ENCODE peak calls at places on chromosomes 5 and 9, in four cellular contexts. Z is colonic mucosa, G is cardiac fibroblast, R is tibial nerve. J is an unnamed sample.

GRCh38 chr9:101791938-101792337 is 53.5 kb upstream of the GRIN3A start:
- DNase-seq in Z (peak), G (no peak), R (peak), J (no peak)

GRCh38 chr9:74032421-74032820 is 464.7 kb upstream of the RORB start:
- DNase-seq in Z (no peak), G (no peak), R (no peak), J (no peak)

GRCh38 chr9:124513374-124513994 is 6.3 kb upstream of the NR5A1 start:
- DNase-seq in Z (no peak), G (no peak), R (no peak), J (no peak)

GRCh38 chr9:21682376-21682775 is 120.1 kb upstream of the MTAP start:
- DNase-seq in Z (no peak), G (no peak), R (no peak), J (no peak)

GRCh38 chr9:135443811-135444470 is 35.6 kb upstream of the PPP1R26 start:
- DNase-seq in Z (no peak), G (no peak), R (no peak), J (no peak)

GRCh38 chr9:111481885-111482636 is 2.1 kb downstream of the ECPAS start:
- DNase-seq in Z (peak), G (peak), R (no peak), J (peak)

GRCh38 chr5:76617675-76618074 is 5.5 kb downstream of the F2RL2 start:
- DNase-seq in Z (no peak), G (peak), R (no peak), J (no peak)

GRCh38 chr5:177520906-177521513 is 4.2 kb upstream of the DDX41 start:
- DNase-seq in Z (no peak), G (no peak), R (no peak), J (no peak)

GRCh38 chr9:33787839-33788238 is 7.5 kb upstream of the PRSS3 start:
- DNase-seq in Z (no peak), G (peak), R (no peak), J (no peak)
- TF ChIP-seq CTCF in Z (no peak), G (no peak), R (no peak), J (no peak)

GRCh38 chr9:130174025-130174424 is 1.8 kb downstream of the NCS1 start:
- DNase-seq in Z (no peak), G (no peak), R (no peak), J (no peak)
- H3K4me3 ChIP-seq in Z (no peak), G (no peak), R (no peak), J (peak)

GRCh38 chr9:2600307-2600706 is 21.3 kb upstream of the VLDLR start:
- DNase-seq in Z (no peak), G (no peak), R (no peak), J (no peak)
- TF ChIP-seq CTCF in Z (no peak), G (no peak), R (no peak), J (no peak)

GRCh38 chr9:34575775-34576592 is 13.5 kb downstream of the CNTFR start:
- DNase-seq in Z (peak), G (no peak), R (no peak), J (peak)

GRCh38 chr9:34578241-34579096 is 11.1 kb downstream of the CNTFR start:
- DNase-seq in Z (no peak), G (peak), R (no peak), J (no peak)

GRCh38 chr9:34577635-34578240 is 11.8 kb downstream of the CNTFR start:
- DNase-seq in Z (no peak), G (no peak), R (no peak), J (no peak)

GRCh38 chr9:34576593-34576935 is 13.0 kb downstream of the CNTFR start:
- DNase-seq in Z (no peak), G (no peak), R (no peak), J (no peak)

DNA sequence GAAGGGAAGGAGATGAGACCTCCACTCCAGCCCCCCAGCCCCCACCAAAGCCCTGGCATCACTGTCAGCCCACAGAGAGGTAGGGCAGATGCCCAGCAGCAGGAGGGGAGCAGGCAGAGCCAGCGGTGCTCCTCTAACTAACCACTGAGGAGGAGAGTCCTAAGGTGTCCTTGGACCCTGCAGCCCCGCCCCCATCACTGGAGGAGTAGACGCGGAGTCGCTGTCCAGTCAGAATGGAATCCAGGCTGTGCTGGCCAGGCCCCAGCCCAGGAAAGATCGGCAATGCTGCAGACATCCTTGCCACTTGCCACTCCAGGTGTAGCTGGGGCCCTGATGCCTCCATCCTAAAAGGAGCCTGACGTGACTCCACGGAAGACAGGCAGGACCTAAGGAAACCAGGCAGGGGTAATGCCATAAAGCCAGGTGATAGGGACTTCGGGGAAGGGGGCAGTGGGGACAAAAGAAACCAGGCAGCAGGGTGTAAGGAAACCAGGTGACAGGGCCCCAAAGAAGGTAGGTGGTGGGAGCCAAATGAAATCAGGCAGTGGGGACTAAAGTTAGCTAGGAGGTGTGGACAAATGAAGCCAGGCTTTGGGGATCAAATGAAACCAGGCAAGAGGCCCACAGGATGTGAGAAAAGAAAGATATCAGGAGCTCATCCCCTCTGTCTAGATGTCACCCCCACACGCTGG is 12.4 kb downstream of the CNTFR start:
- DNase-seq in Z (no peak), G (no peak), R (no peak), J (no peak)
- H3K4me3 ChIP-seq in Z (no peak), G (no peak), R (no peak), J (no peak)

GRCh38 chr9:132235125-132235524 is 73.3 kb downstream of the NTNG2 start:
- DNase-seq in Z (no peak), G (no peak), R (no peak), J (no peak)

GRCh38 chr9:132235894-132236661 is 74.2 kb downstream of the NTNG2 start:
- DNase-seq in Z (peak), G (peak), R (peak), J (peak)

GRCh38 chr9:132238026-132238972 is 76.4 kb downstream of the NTNG2 start:
- DNase-seq in Z (no peak), G (no peak), R (no peak), J (no peak)

GRCh38 chr9:132237481-132237880 is 75.6 kb downstream of the NTNG2 start:
- DNase-seq in Z (no peak), G (no peak), R (no peak), J (no peak)

GRCh38 chr9:132236662-132237311 is 74.9 kb downstream of the NTNG2 start:
- DNase-seq in Z (no peak), G (no peak), R (no peak), J (no peak)
- TF ChIP-seq CTCF in Z (no peak), G (no peak), R (peak), J (no peak)

GRCh38 chr5:176133877-176134276 is 104.3 kb upstream of the SIMC1 start:
- DNase-seq in Z (no peak), G (no peak), R (no peak), J (no peak)

GRCh38 chr5:176132471-176133288 is 105.5 kb upstream of the SIMC1 start:
- DNase-seq in Z (no peak), G (no peak), R (no peak), J (no peak)

GRCh38 chr5:176134529-176135223 is 103.5 kb upstream of the SIMC1 start:
- DNase-seq in Z (no peak), G (no peak), R (no peak), J (no peak)

GRCh38 chr5:176133289-176133870 is 104.8 kb upstream of the SIMC1 start:
- DNase-seq in Z (no peak), G (no peak), R (no peak), J (no peak)

DNA sequence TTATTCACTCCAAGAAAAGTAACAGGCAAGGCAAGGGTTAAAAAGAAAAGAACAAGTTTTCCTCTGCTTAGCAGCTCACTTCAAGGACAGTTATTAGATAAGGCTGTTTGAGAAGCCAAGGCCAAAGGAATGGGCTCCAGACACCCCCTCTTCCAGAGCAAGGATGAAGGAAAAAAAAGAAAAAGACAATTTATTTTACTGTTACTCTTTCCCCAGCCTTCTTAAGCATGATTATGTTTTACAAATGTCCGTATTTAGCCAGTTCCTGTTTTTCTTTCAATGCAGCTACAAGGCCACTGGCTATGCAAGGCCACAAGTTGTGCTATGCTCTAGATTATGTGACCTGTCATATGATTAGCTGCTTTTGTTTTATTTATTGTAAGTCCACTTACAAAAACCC is 106.5 kb upstream of the SIMC1 start:
- DNase-seq in Z (no peak), G (no peak), R (no peak), J (no peak)
- H3K4me3 ChIP-seq in Z (no peak), G (no peak), R (no peak), J (no peak)

GRCh38 chr5:154595662-154596061 is 117.6 kb upstream of the HAND1 start:
- DNase-seq in Z (no peak), G (no peak), R (no peak), J (no peak)
- TF ChIP-seq CTCF in Z (no peak), G (no peak), R (no peak), J (no peak)

DNA sequence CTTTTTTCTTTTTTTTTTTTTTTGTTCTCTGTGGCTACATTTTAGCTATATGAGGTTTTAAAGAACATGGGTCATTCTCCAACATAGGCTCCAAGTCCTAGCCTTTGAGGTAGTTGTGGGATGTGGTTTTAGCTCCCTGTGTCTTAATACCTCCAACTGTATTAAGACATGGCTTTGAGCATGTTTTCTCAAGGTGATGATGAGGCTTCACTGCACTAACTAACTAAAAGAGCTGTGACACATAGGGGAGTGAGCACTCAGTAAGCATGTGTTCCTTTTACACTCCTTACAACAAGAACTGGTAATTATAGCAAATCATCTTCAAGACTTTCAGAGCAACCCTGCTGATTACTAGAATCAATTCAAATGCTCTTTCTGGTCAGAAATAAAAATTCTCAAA is 333.6 kb upstream of the CCNH start:
- DNase-seq in Z (no peak), G (no peak), R (no peak), J (no peak)
- H3K4me3 ChIP-seq in Z (no peak), G (no peak), R (no peak), J (no peak)

GRCh38 chr9:24090566-24090965 is 264.5 kb upstream of the ELAVL2 start:
- DNase-seq in Z (no peak), G (no peak), R (no peak), J (peak)
- TF ChIP-seq CTCF in Z (no peak), G (no peak), R (no peak), J (peak)

J was measured in LNCaP clone FGC.